ENCODE peak calls at places on chromosomes 4 and X, in eight cellular contexts. S is body of pancreas; C is tibial artery; Q is uterus; U is CD8-positive, alpha-beta T cell; A is SK-N-SH; E is pancreas; Z is Karpas-422. R is an unnamed sample. For H3K4me1, the result is how much of the 10 kb centered on the place peaks cover.

GRCh38 chr4:105751718-105752299 is 43.2 kb downstream of the GSTCD start:
- DNase-seq in E (no peak), U (no peak), Q (no peak), Z (no peak), A (no peak), C (no peak), S (no peak), R (no peak)

GRCh38 chr4:102734591-102735385 is 26.0 kb downstream of the MANBA start:
- DNase-seq in S (no peak), Z (peak), E (no peak), Q (no peak), U (no peak), A (no peak), C (no peak), R (no peak)

GRCh38 chr4:52091811-52092210 is 40.7 kb downstream of the SPATA18 start:
- DNase-seq in A (no peak), C (no peak), Z (peak), Q (no peak), S (no peak), U (no peak), E (no peak), R (no peak)

GRCh38 chr4:141241986-141242385 is 21.3 kb downstream of the ZNF330 start:
- DNase-seq in A (no peak), E (no peak), S (no peak), Z (no peak), U (no peak), C (no peak), Q (no peak), R (no peak)

GRCh38 chr4:8514391-8514790 is 65.8 kb upstream of the GPR78 start:
- DNase-seq in Q (no peak), S (no peak), C (no peak), Z (no peak), U (no peak), A (no peak), E (no peak), R (no peak)

GRCh38 chrX:87338510-87338909 is 179.1 kb upstream of the KLHL4 start:
- DNase-seq in E (no peak), Q (no peak), Z (peak), C (no peak), A (no peak), U (no peak), S (no peak), R (no peak)

GRCh38 chr4:125313497-125313896 is 1.3 kb upstream of the FAT4 start:
- DNase-seq in Q (peak), Z (peak), E (peak), C (no peak), U (no peak), S (no peak), A (peak), R (no peak)

GRCh38 chrX:137945470-137945869 is 379.5 kb downstream of the ZIC3 start:
- DNase-seq in Q (no peak), C (no peak), Z (no peak), U (no peak), E (no peak), A (no peak), S (no peak), R (no peak)

GRCh38 chr4:7739077-7739917 is 200.4 kb downstream of the AFAP1 start:
- DNase-seq in Z (no peak), E (no peak), A (no peak), U (no peak), C (no peak), S (no peak), Q (no peak), R (no peak)

GRCh38 chr4:81523672-81524436 is 52.1 kb upstream of the RASGEF1B start:
- DNase-seq in C (no peak), Z (no peak), U (no peak), E (no peak), Q (no peak), A (no peak), S (no peak), R (no peak)

GRCh38 chrX:140091276-140091886 is 126.1 kb upstream of the CXorf66 start:
- DNase-seq in Q (peak), Z (no peak), S (peak), E (peak), U (no peak), A (peak), C (no peak), R (no peak)

GRCh38 chr4:174362340-174362739 is 78.6 kb downstream of the CEP44 start:
- DNase-seq in U (no peak), Q (no peak), Z (no peak), E (no peak), A (no peak), S (no peak), C (no peak), R (no peak)

GRCh38 chrX:48933757-48934156 is 14.9 kb upstream of the PIM2 start:
- DNase-seq in Q (no peak), S (no peak), A (no peak), U (no peak), E (no peak), Z (no peak), C (no peak), R (no peak)

GRCh38 chrX:72620550-72621145 is 48.0 kb upstream of the HDAC8 start:
- DNase-seq in E (peak), A (no peak), Q (peak), S (peak), Z (no peak), U (no peak), C (peak), R (no peak)

GRCh38 chrX:114267127-114267526 is 316.8 kb upstream of the HTR2C start:
- DNase-seq in Z (no peak), C (no peak), U (no peak), Q (no peak), A (no peak), E (no peak), S (no peak), R (no peak)

GRCh38 chrX:103423955-103424640 is 47.8 kb downstream of the BEX3 start:
- DNase-seq in C (no peak), E (no peak), Q (no peak), Z (no peak), U (no peak), A (no peak), S (no peak), R (no peak)

GRCh38 chrX:66728818-66729271 is 90.0 kb upstream of the EDA2R start:
- DNase-seq in E (peak), S (peak), Z (peak), Q (peak), C (peak), A (peak), U (peak), R (no peak)

GRCh38 chr4:158722291-158722916 is 792 bp downstream of the PPID start:
- DNase-seq in C (no peak), U (no peak), S (no peak), Q (no peak), A (peak), Z (peak), E (no peak), R (no peak)

GRCh38 chrX:154799554-154800348 is 5.5 kb downstream of the MPP1 start:
- DNase-seq in A (no peak), E (peak), Q (no peak), U (no peak), C (no peak), S (peak), Z (no peak), R (no peak)

GRCh38 chr4:174522183-174523002 is at the start of gene HPGD:
- DNase-seq in Q (peak), U (peak), A (peak), E (peak), S (peak), Z (no peak), C (peak), R (no peak)

GRCh38 chr4:22552802-22553201 is 36.9 kb upstream of the ADGRA3 start:
- DNase-seq in S (no peak), E (no peak), Z (no peak), Q (no peak), U (no peak), C (no peak), A (no peak), R (no peak)

GRCh38 chr4:3523628-3524221 is 8.5 kb downstream of the LRPAP1 start:
- DNase-seq in S (peak), U (no peak), E (peak), C (no peak), A (no peak), Q (no peak), Z (no peak), R (no peak)

GRCh38 chr4:104971458-104971857 is 175.2 kb upstream of the TET2 start:
- DNase-seq in E (no peak), Z (no peak), A (no peak), U (no peak), C (no peak), Q (no peak), S (no peak), R (no peak)

GRCh38 chr4:185773419-185773818 is 38.6 kb downstream of the SORBS2 start:
- DNase-seq in E (peak), C (peak), U (no peak), S (peak), A (no peak), Q (peak), Z (no peak), R (no peak)

GRCh38 chr4:145279122-145279960 is 99.0 kb upstream of the OTUD4 start:
- DNase-seq in Q (no peak), Z (no peak), S (no peak), C (no peak), E (no peak), U (no peak), A (peak), R (no peak)

GRCh38 chr4:19940861-19941260 is 310.8 kb upstream of the SLIT2 start:
- DNase-seq in A (no peak), U (no peak), S (no peak), C (no peak), Z (no peak), Q (no peak), E (no peak), R (no peak)

GRCh38 chrX:1205681-1206611 is 6.5 kb downstream of the CRLF2 start:
- DNase-seq in S (peak), Z (peak), Q (no peak), A (peak), U (no peak), E (peak), C (no peak), R (no peak)

GRCh38 chr4:166839615-166840251 is 394.6 kb downstream of the SPOCK3 start:
- DNase-seq in Z (no peak), E (no peak), A (no peak), S (no peak), Q (no peak), U (no peak), C (no peak), R (no peak)

GRCh38 chr4:23736466-23736865 is 153.4 kb downstream of the PPARGC1A start:
- DNase-seq in S (no peak), Z (no peak), C (no peak), A (no peak), U (no peak), E (no peak), Q (no peak), R (no peak)

GRCh38 chr4:36312511-36312910 is 31.1 kb downstream of the DTHD1 start:
- DNase-seq in U (no peak), Z (no peak), Q (no peak), S (no peak), A (no peak), E (no peak), C (no peak), R (no peak)

GRCh38 chr4:186900232-186900900 is 176.7 kb upstream of the FAT1 start:
- DNase-seq in Q (no peak), A (no peak), E (no peak), C (no peak), U (no peak), S (no peak), Z (no peak), R (no peak)

GRCh38 chr4:184755278-184755677 is 21.4 kb upstream of the CENPU start:
- DNase-seq in E (no peak), Q (peak), S (no peak), Z (no peak), C (no peak), U (no peak), A (no peak), R (no peak)

GRCh38 chr4:37719021-37719420 is 32.8 kb upstream of the RELL1 start:
- DNase-seq in C (no peak), U (no peak), S (no peak), Q (no peak), E (no peak), Z (no peak), A (no peak), R (no peak)

GRCh38 chr4:8473198-8473919 is 32.8 kb downstream of the TRMT44 start:
- DNase-seq in E (no peak), C (no peak), Z (no peak), A (peak), Q (peak), S (no peak), U (no peak), R (no peak)

GRCh38 chr4:138327334-138327733 is 85.2 kb upstream of the SLC7A11 start:
- DNase-seq in Q (no peak), E (no peak), A (no peak), Z (no peak), U (no peak), S (no peak), C (no peak), R (no peak)

GRCh38 chr4:67437974-67438713 is 107.2 kb downstream of the CENPC start:
- DNase-seq in U (no peak), C (no peak), Q (no peak), S (no peak), A (no peak), Z (no peak), E (no peak), R (no peak)

GRCh38 chr4:108738307-108738706 is 24.5 kb downstream of the ETNPPL start:
- DNase-seq in U (no peak), A (no peak), Z (no peak), E (no peak), C (no peak), Q (no peak), S (no peak), R (no peak)

GRCh38 chr4:183633476-183634058 is 25.4 kb downstream of the RWDD4 start:
- DNase-seq in S (no peak), C (no peak), A (no peak), E (no peak), Z (no peak), U (no peak), Q (no peak), R (no peak)

GRCh38 chr4:142264961-142265360 is 581.1 kb downstream of the INPP4B start:
- DNase-seq in U (no peak), S (no peak), Z (no peak), C (no peak), E (peak), Q (no peak), A (no peak), R (no peak)

GRCh38 chrX:112078606-112079005 is 4.0 kb downstream of the TRPC5 start:
- DNase-seq in Q (no peak), Z (no peak), E (no peak), A (no peak), U (no peak), C (no peak), S (no peak), R (no peak)

GRCh38 chr4:147735413-147736301 is 3.8 kb downstream of the ARHGAP10 start:
- DNase-seq in Q (no peak), S (no peak), A (no peak), E (no peak), Z (no peak), U (no peak), C (no peak), R (no peak)
- H3K4me1 ChIP-seq in Q (under half), S (under half), A (under half), E (under half), Z (under half), U (under half), C (under half), R (half or more)

GRCh38 chr4:78799551-78800495 is 23.7 kb downstream of the BMP2K start:
- DNase-seq in E (no peak), C (no peak), Z (no peak), Q (no peak), S (no peak), A (no peak), U (no peak), R (no peak)
- H3K4me1 ChIP-seq in E (under half), C (under half), Z (under half), Q (under half), S (under half), A (under half), U (under half), R (under half)

GRCh38 chr4:5746250-5746649 is 35.2 kb downstream of the EVC start:
- DNase-seq in Z (no peak), U (no peak), A (no peak), E (no peak), Q (no peak), C (no peak), S (no peak), R (no peak)

GRCh38 chr4:5750052-5750950 is 39.3 kb downstream of the EVC start:
- DNase-seq in Z (no peak), A (no peak), C (no peak), Q (no peak), S (no peak), E (no peak), U (no peak), R (no peak)

GRCh38 chr4:5749568-5749967 is 38.6 kb downstream of the EVC start:
- DNase-seq in U (no peak), E (no peak), S (no peak), Z (no peak), A (no peak), C (no peak), Q (no peak), R (no peak)

GRCh38 chr4:5746829-5747745 is 36.1 kb downstream of the EVC start:
- DNase-seq in E (no peak), S (no peak), U (no peak), Z (no peak), Q (no peak), A (no peak), C (no peak), R (no peak)

DNA sequence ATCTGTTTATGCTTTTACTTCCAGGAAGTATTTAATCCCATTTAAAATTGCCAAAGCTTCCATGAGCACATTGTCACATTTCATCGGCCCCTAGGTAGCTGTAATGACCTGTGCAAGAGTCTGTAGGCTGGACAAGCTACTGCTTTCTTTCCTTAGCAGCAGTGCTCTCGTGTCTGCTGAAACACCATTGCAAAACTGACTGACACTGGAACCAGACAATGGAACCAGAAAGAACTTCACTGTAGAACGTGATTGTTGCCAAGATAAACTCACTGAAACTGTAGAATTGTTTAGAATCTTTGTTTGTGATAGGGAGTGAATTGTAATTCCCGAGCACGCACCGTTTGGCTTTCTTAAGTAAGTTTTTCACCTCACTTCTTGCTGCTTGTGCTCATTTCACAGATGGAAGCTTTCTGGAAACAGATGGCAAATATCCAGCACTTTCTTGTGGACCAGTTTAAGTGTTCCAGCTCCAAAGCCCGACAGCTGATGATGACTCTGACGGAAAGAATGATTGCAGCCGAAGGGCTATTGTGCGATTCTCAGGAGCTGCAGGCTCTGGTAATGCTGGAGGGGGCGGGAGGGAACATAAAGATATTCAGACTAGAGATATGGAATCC is 36.9 kb downstream of the EVC start:
- DNase-seq in E (no peak), C (peak), Q (peak), A (no peak), Z (no peak), U (no peak), S (no peak), R (no peak)
- H3K4me1 ChIP-seq in E (under half), C (under half), Q (under half), A (under half), Z (under half), U (under half), S (under half), R (under half)

GRCh38 chr4:77003400-77003799 is 53.8 kb downstream of the SEPTIN11 start:
- DNase-seq in Q (no peak), E (no peak), A (no peak), U (no peak), C (no peak), Z (no peak), S (no peak), R (no peak)
- H3K4me1 ChIP-seq in Q (under half), E (under half), A (half or more), U (under half), C (under half), Z (under half), S (under half), R (under half)